ENCODE peak calls at places on chromosome 5, in eight cellular contexts. K, R, I, A, E, N, G and C are unnamed samples.

GRCh38 chr5:93596676-93597441 is 13.8 kb downstream of the NR2F1 start:
- DNase-seq in N (no peak), K (no peak), E (no peak), I (peak; percentile 52), R (peak; percentile 5), G (peak; percentile 82), A (no peak), C (peak; percentile 36)

GRCh38 chr5:174943785-174944184 is 219.4 kb downstream of the MSX2 start:
- DNase-seq in A (no peak), I (no peak), K (no peak), N (no peak), E (no peak), R (no peak), G (no peak), C (no peak)

GRCh38 chr5:154291917-154292316 is 101.4 kb downstream of the GALNT10 start:
- DNase-seq in I (no peak), G (no peak), K (no peak), R (no peak), A (no peak), N (no peak), E (no peak), C (no peak)

GRCh38 chr5:112146323-112146848 is 272.7 kb downstream of the EPB41L4A start:
- DNase-seq in E (no peak), I (peak; percentile 94), G (no peak), K (no peak), N (no peak), R (peak; percentile 25), A (no peak), C (no peak)

GRCh38 chr5:154370119-154370518 is 75.7 kb upstream of the SAP30L start:
- DNase-seq in A (no peak), I (peak; percentile 91), G (no peak), E (no peak), R (no peak), K (no peak), N (no peak), C (no peak)

GRCh38 chr5:165502893-165503696 is 1997.7 kb downstream of the MAT2B start:
- DNase-seq in E (no peak), A (no peak), N (no peak), I (peak; percentile 24), G (no peak), R (no peak), K (no peak), C (no peak)

GRCh38 chr5:10505517-10506095 is 58.3 kb upstream of the ANKRD33B start:
- DNase-seq in G (no peak), K (no peak), I (no peak), E (no peak), R (no peak), A (no peak), N (no peak), C (no peak)

GRCh38 chr5:140131967-140132409 is 6.3 kb downstream of the IGIP start:
- DNase-seq in A (no peak), K (peak; percentile 45), E (no peak), N (no peak), R (peak; percentile 81), I (peak; percentile 87), G (no peak), C (peak; percentile 89)

GRCh38 chr5:74963407-74963806 is 89.0 kb downstream of the GCNT4 start:
- DNase-seq in G (no peak), I (no peak), K (no peak), R (no peak), N (no peak), E (no peak), A (no peak), C (no peak)

GRCh38 chr5:143014017-143014651 is 244.0 kb downstream of the ARHGAP26 start:
- DNase-seq in E (no peak), A (no peak), R (no peak), N (peak; percentile 61), G (no peak), K (peak; percentile 73), I (peak; percentile 32), C (peak; percentile 73)

GRCh38 chr5:169682026-169682425 is 45.0 kb downstream of the DOCK2 start:
- DNase-seq in R (no peak), N (no peak), I (no peak), G (no peak), A (no peak), K (no peak), E (no peak), C (no peak)

GRCh38 chr5:74316064-74316586 is 324.4 kb downstream of the ENC1 start:
- DNase-seq in G (no peak), R (peak; percentile 81), N (no peak), E (no peak), I (peak; percentile 97), A (no peak), K (peak; percentile 62), C (peak; percentile 81)

GRCh38 chr5:96601811-96602244 is 60.3 kb upstream of the CAST start:
- DNase-seq in E (peak; percentile 42), A (peak; percentile 68), R (peak; percentile 63), I (peak; percentile 83), K (peak; percentile 64), G (peak; percentile 71), N (peak; percentile 74), C (peak; percentile 80)

GRCh38 chr5:170226661-170227060 is 6.1 kb upstream of the C5orf58 start:
- DNase-seq in E (no peak), R (no peak), A (no peak), I (no peak), N (no peak), K (no peak), G (no peak), C (no peak)

GRCh38 chr5:112036206-112036605 is 279.2 kb upstream of the NREP start:
- DNase-seq in N (no peak), A (no peak), K (no peak), G (no peak), I (no peak), R (no peak), E (no peak), C (no peak)

GRCh38 chr5:143893638-143894037 is 81.7 kb downstream of the HMHB1 start:
- DNase-seq in N (no peak), A (no peak), R (no peak), K (no peak), E (no peak), G (no peak), I (no peak), C (no peak)

GRCh38 chr5:123094919-123095693 is 6.1 kb downstream of the PRDM6 start:
- DNase-seq in E (no peak), N (peak; percentile 64), I (no peak), K (no peak), R (peak; percentile 55), A (no peak), G (no peak), C (peak; percentile 53)

GRCh38 chr5:146290318-146290717 is 48.3 kb upstream of the POU4F3 start:
- DNase-seq in E (no peak), I (peak; percentile 24), A (no peak), N (no peak), R (no peak), G (no peak), K (no peak), C (no peak)

GRCh38 chr5:9370256-9370655 is 175.6 kb downstream of the SEMA5A start:
- DNase-seq in K (no peak), G (no peak), E (no peak), R (peak; percentile 22), I (no peak), A (no peak), N (no peak), C (no peak)

GRCh38 chr5:170861855-170862766 is at the start of gene RANBP17:
- DNase-seq in A (no peak), R (peak; percentile 51), N (peak; percentile 77), K (peak; percentile 7), E (no peak), I (peak; percentile 88), G (peak; percentile 40), C (peak; percentile 84)

GRCh38 chr5:82375488-82376294 is 97.5 kb upstream of the RPS23 start:
- DNase-seq in N (no peak), G (no peak), E (no peak), K (no peak), A (no peak), I (no peak), R (no peak), C (no peak)

GRCh38 chr5:141032626-141033025 is 18.5 kb upstream of the PCDHB1 start:
- DNase-seq in N (no peak), E (no peak), K (no peak), G (no peak), R (no peak), A (no peak), I (no peak), C (no peak)

GRCh38 chr5:91474201-91474600 is 91.1 kb upstream of the ARRDC3 start:
- DNase-seq in A (no peak), E (no peak), N (no peak), K (no peak), I (peak; percentile 26), G (no peak), R (no peak), C (no peak)